ENCODE peak calls at places on chromosomes 16 and 17, in four cellular contexts. L is KBM-7; M is HCEC 1CT; K is activated T-cell treated with anti-CD3 and anti-CD28 coated beads, Interleukin-2, amount 50 U/mL, for 24 hours. A is an unnamed sample.

GRCh38 chr17:28549274-28550132 is 2.9 kb downstream of the UNC119 start:
- DNase-seq in L (peak), M (no peak), K (peak), A (peak)

GRCh38 chr17:67178555-67178954 is 66.4 kb downstream of the HELZ start:
- DNase-seq in L (no peak), M (no peak), K (no peak), A (no peak)

GRCh38 chr16:19933740-19934139 is 49.1 kb upstream of the GPRC5B start:
- DNase-seq in L (no peak), M (no peak), K (no peak), A (no peak)

GRCh38 chr17:58184308-58184985 is 8.1 kb upstream of the EPX start:
- DNase-seq in L (peak), M (peak), K (no peak), A (peak)

GRCh38 chr17:6768447-6768846 is 7.6 kb upstream of the FBXO39 start:
- DNase-seq in L (no peak), M (no peak), K (no peak), A (no peak)

GRCh38 chr16:71807905-71808592 is 585 bp downstream of the AP1G1 start:
- DNase-seq in L (no peak), M (peak), K (no peak), A (peak)

GRCh38 chr17:14091367-14091766 is 22.1 kb downstream of the COX10 start:
- DNase-seq in L (no peak), M (peak), K (no peak), A (no peak)

GRCh38 chr17:30271102-30271501 is 20.6 kb downstream of the BLMH start:
- DNase-seq in L (no peak), M (peak), K (no peak), A (no peak)

GRCh38 chr17:80625627-80626026 is 81.0 kb downstream of the RPTOR start:
- DNase-seq in L (no peak), M (no peak), K (no peak), A (peak)

GRCh38 chr16:63922563-63922962 is 1199.3 kb downstream of the CDH11 start:
- DNase-seq in L (no peak), M (no peak), K (no peak), A (no peak)

GRCh38 chr16:24514096-24514495 is 25.3 kb upstream of the RBBP6 start:
- DNase-seq in L (no peak), M (no peak), K (no peak), A (no peak)

GRCh38 chr16:84484579-84485254 is 19.7 kb downstream of the MEAK7 start:
- DNase-seq in L (peak), M (no peak), K (peak), A (peak)

GRCh38 chr17:79926002-79926307 is 86.7 kb upstream of the CBX4 start:
- DNase-seq in L (no peak), M (no peak), K (no peak), A (no peak)

GRCh38 chr17:78263063-78263735 is 31.8 kb downstream of the TMEM235 start:
- DNase-seq in L (peak), M (no peak), K (peak), A (peak)

GRCh38 chr17:17391575-17392370 is 85.0 kb upstream of the MED9 start:
- DNase-seq in L (peak), M (no peak), K (peak), A (peak)

GRCh38 chr16:89658221-89658879 is 714 bp downstream of the SPATA33 start:
- DNase-seq in L (no peak), M (no peak), K (no peak), A (peak)

GRCh38 chr17:61474235-61474927 is 22.2 kb downstream of the TBX4 start:
- DNase-seq in L (no peak), M (no peak), K (no peak), A (no peak)

GRCh38 chr16:27463741-27464662 is 62.0 kb downstream of the IL21R start:
- DNase-seq in L (no peak), M (no peak), K (peak), A (no peak)

GRCh38 chr16:65725156-65725845 is 603.4 kb upstream of the CDH11 start:
- DNase-seq in L (no peak), M (no peak), K (no peak), A (no peak)

GRCh38 chr16:75304521-75305363 is 53.3 kb upstream of the BCAR1 start:
- DNase-seq in L (no peak), M (peak), K (no peak), A (no peak)

GRCh38 chr17:45940826-45941225 is 46.5 kb downstream of the MAPT start:
- DNase-seq in L (no peak), M (no peak), K (no peak), A (no peak)

GRCh38 chr17:28758411-28759121 is 14.8 kb downstream of the TRAF4 start:
- DNase-seq in L (no peak), M (no peak), K (no peak), A (no peak)

GRCh38 chr16:56956076-56956475 is 5.7 kb upstream of the CETP start:
- DNase-seq in L (no peak), M (no peak), K (no peak), A (no peak)

GRCh38 chr17:73630531-73630930 is 13.7 kb downstream of the SDK2 start:
- DNase-seq in L (no peak), M (no peak), K (no peak), A (no peak)

GRCh38 chr16:56916571-56917403 is 15.2 kb upstream of the HERPUD1 start:
- DNase-seq in L (no peak), M (no peak), K (peak), A (no peak)

GRCh38 chr16:17748005-17748719 is 277.4 kb upstream of the XYLT1 start:
- DNase-seq in L (no peak), M (no peak), K (no peak), A (peak)

GRCh38 chr17:36989173-36989572 is 40.4 kb downstream of the AATF start:
- DNase-seq in L (no peak), M (no peak), K (no peak), A (no peak)